ENCODE peak calls at places on chromosomes 4 and X, in nine cellular contexts. P, H, A, W, F, N, Z, U and Q are unnamed samples.

GRCh38 chr4:81030061-81030616 is 369 bp upstream of the BMP3 start:
- DNase-seq in P (no peak), N (no peak), Z (no peak), A (no peak), F (peak), U (no peak), H (no peak), W (no peak), Q (peak)

GRCh38 chrX:139120760-139121159 is 409.2 kb upstream of the FGF13 start:
- DNase-seq in H (no peak), Z (no peak), N (no peak), F (no peak), U (no peak), W (no peak), P (no peak), A (no peak), Q (no peak)

GRCh38 chr4:147194107-147194506 is 248.4 kb upstream of the TTC29 start:
- DNase-seq in A (no peak), H (no peak), P (no peak), Z (no peak), W (no peak), N (no peak), F (peak), U (no peak), Q (no peak)

GRCh38 chr4:107997001-107997788 is 7.5 kb downstream of the HADH start:
- DNase-seq in H (peak), A (no peak), U (no peak), N (no peak), W (no peak), P (no peak), F (no peak), Z (no peak), Q (no peak)

GRCh38 chr4:99979872-99980271 is 29.8 kb upstream of the H2AZ1 start:
- DNase-seq in W (no peak), H (no peak), Z (no peak), N (no peak), F (no peak), U (no peak), A (no peak), P (no peak), Q (no peak)

GRCh38 chr4:148226341-148226740 is 215.9 kb downstream of the NR3C2 start:
- DNase-seq in U (no peak), H (no peak), W (no peak), P (no peak), Z (no peak), N (no peak), F (no peak), A (no peak), Q (no peak)

GRCh38 chrX:150489359-150490015 is 78.9 kb upstream of the MTM1 start:
- DNase-seq in F (no peak), Z (no peak), U (no peak), H (no peak), N (no peak), P (no peak), A (no peak), W (no peak), Q (no peak)

GRCh38 chr4:174213734-174214101 is 69.7 kb downstream of the FBXO8 start:
- DNase-seq in A (no peak), U (no peak), N (no peak), W (no peak), P (no peak), F (no peak), H (no peak), Z (no peak), Q (peak)

GRCh38 chr4:138438608-138439007 is 196.5 kb upstream of the SLC7A11 start:
- DNase-seq in U (peak), H (no peak), N (no peak), W (no peak), A (no peak), Z (no peak), F (no peak), P (no peak), Q (no peak)

GRCh38 chr4:173703076-173703475 is 173.0 kb upstream of the HAND2 start:
- DNase-seq in U (no peak), H (no peak), Z (peak), N (no peak), F (no peak), A (no peak), W (no peak), P (no peak), Q (no peak)

GRCh38 chr4:93710101-93710846 is 118.3 kb upstream of the ATOH1 start:
- DNase-seq in P (no peak), F (peak), N (no peak), Z (peak), H (no peak), U (no peak), A (no peak), W (no peak), Q (peak)

GRCh38 chr4:3766207-3766790 is at the start of gene ADRA2C:
- DNase-seq in W (no peak), P (no peak), F (no peak), H (peak), N (no peak), U (no peak), Z (peak), A (no peak), Q (peak)

GRCh38 chrX:119887721-119888425 is 7.8 kb upstream of the AKAP14 start:
- DNase-seq in W (peak), N (peak), U (no peak), P (peak), H (no peak), F (peak), A (peak), Z (peak), Q (peak)

GRCh38 chr4:63589796-63590195 is 819.5 kb downstream of the TECRL start:
- DNase-seq in N (no peak), F (no peak), Z (no peak), U (no peak), H (no peak), A (no peak), W (no peak), P (no peak), Q (no peak)

GRCh38 chr4:167021545-167022155 is 212.6 kb downstream of the SPOCK3 start:
- DNase-seq in U (peak), W (peak), N (peak), F (peak), Z (peak), A (peak), H (peak), P (peak), Q (peak)

GRCh38 chr4:123088521-123088920 is 166.1 kb upstream of the NUDT6 start:
- DNase-seq in N (no peak), P (no peak), H (no peak), W (no peak), F (no peak), A (no peak), Z (no peak), U (no peak), Q (no peak)

GRCh38 chrX:153307546-153308175 is 13.9 kb downstream of the PNMA6F start:
- DNase-seq in F (no peak), W (no peak), H (no peak), Z (no peak), A (no peak), N (no peak), U (no peak), P (no peak), Q (no peak)

GRCh38 chr4:70637239-70637920 is 8.8 kb downstream of the ENAM start:
- DNase-seq in A (no peak), Z (no peak), F (no peak), W (no peak), U (no peak), H (no peak), N (no peak), P (no peak), Q (no peak)

GRCh38 chr4:45147866-45148265 is 421.5 kb upstream of the GNPDA2 start:
- DNase-seq in F (no peak), W (no peak), N (no peak), U (no peak), H (no peak), A (no peak), P (no peak), Z (no peak), Q (no peak)

GRCh38 chr4:825969-826330 is at the start of gene CPLX1:
- DNase-seq in H (no peak), N (no peak), Z (no peak), A (no peak), W (no peak), P (no peak), F (no peak), U (no peak), Q (peak)

GRCh38 chrX:37441377-37441776 is 92.2 kb downstream of the PRRG1 start:
- DNase-seq in A (no peak), U (no peak), F (no peak), N (no peak), W (no peak), Z (no peak), P (no peak), H (no peak), Q (no peak)

GRCh38 chrX:30806187-30806728 is 82.8 kb downstream of the TAB3 start:
- DNase-seq in N (no peak), U (no peak), Z (no peak), H (no peak), F (no peak), W (no peak), A (no peak), P (no peak), Q (no peak)

GRCh38 chr4:54882616-54883015 is 224.9 kb downstream of the KIT start:
- DNase-seq in W (no peak), P (no peak), U (no peak), F (no peak), H (no peak), A (no peak), Z (no peak), N (no peak), Q (no peak)

GRCh38 chr4:6887591-6888371 is 21.8 kb upstream of the TBC1D14 start:
- DNase-seq in N (no peak), P (no peak), W (no peak), A (no peak), F (no peak), Z (no peak), H (no peak), U (no peak), Q (peak)

GRCh38 chrX:47854474-47854873 is 17.8 kb downstream of the ZNF81 start:
- DNase-seq in W (no peak), P (no peak), N (no peak), A (no peak), F (no peak), Z (no peak), U (no peak), H (no peak), Q (no peak)

GRCh38 chr4:186826866-186827541 is 103.3 kb upstream of the FAT1 start:
- DNase-seq in Z (no peak), P (no peak), W (no peak), F (no peak), A (no peak), N (no peak), H (no peak), U (no peak), Q (no peak)

GRCh38 chrX:110723844-110724243 is 71.8 kb downstream of the CHRDL1 start:
- DNase-seq in F (no peak), H (no peak), W (no peak), P (no peak), U (no peak), A (no peak), Z (no peak), N (no peak), Q (no peak)

GRCh38 chr4:55635760-55636621 is at the start of gene NMU:
- DNase-seq in W (peak), N (peak), F (peak), P (peak), A (peak), H (no peak), Z (peak), U (no peak), Q (peak)

GRCh38 chrX:18410038-18410437 is 15.4 kb upstream of the CDKL5 start:
- DNase-seq in W (no peak), P (no peak), Z (peak), F (peak), H (no peak), N (no peak), U (no peak), A (no peak), Q (no peak)

GRCh38 chr4:2932561-2932950 is 30.6 kb downstream of the NOP14 start:
- DNase-seq in U (no peak), N (no peak), F (peak), Z (no peak), H (no peak), W (no peak), A (no peak), P (no peak), Q (peak)

GRCh38 chr4:2688281-2688680 is 67.9 kb downstream of the TNIP2 start:
- DNase-seq in H (no peak), F (no peak), N (no peak), P (no peak), A (no peak), U (no peak), W (no peak), Z (no peak), Q (no peak)

GRCh38 chr4:48692897-48693296 is 87.2 kb downstream of the FRYL start:
- DNase-seq in H (no peak), N (no peak), P (no peak), W (no peak), Z (no peak), F (no peak), U (no peak), A (no peak), Q (no peak)